ENCODE peak calls at places on chromosomes 13 and 19, in seven cellular contexts. Q is transverse colon, T is stomach, L is GM12891, J is Panc1, R is endothelial cell of umbilical vein, A is HL-60. P is an unnamed sample.
A peak's percentile ranks its signal among the peaks of the same experiment; 100 is the strongest.

GRCh38 chr13:34414616-34415015 is 527.5 kb upstream of the NBEA start:
- DNase-seq in Q (no peak), T (no peak), L (no peak), J (no peak), R (no peak), A (no peak), P (no peak)

GRCh38 chr13:31427151-31427867 is 227.5 kb downstream of the B3GLCT start:
- DNase-seq in Q (no peak), T (no peak), L (no peak), J (no peak), R (peak; percentile 80), A (no peak), P (no peak)

GRCh38 chr19:29118384-29118783 is 94.6 kb downstream of the UQCRFS1 start:
- DNase-seq in Q (no peak), T (no peak), L (no peak), J (no peak), R (no peak), A (no peak), P (no peak)

GRCh38 chr19:940591-941291 is 14.9 kb downstream of the ARID3A start:
- DNase-seq in Q (peak; percentile 86), T (peak; percentile 92), L (no peak), J (no peak), R (peak; percentile 69), A (no peak), P (peak; percentile 54)

GRCh38 chr19:29269641-29270040 is 56.7 kb upstream of the UQCRFS1 start:
- DNase-seq in Q (no peak), T (no peak), L (no peak), J (no peak), R (no peak), A (no peak), P (no peak)

GRCh38 chr13:40101708-40102359 is 446.4 kb downstream of the COG6 start:
- DNase-seq in Q (no peak), T (no peak), L (no peak), J (no peak), R (no peak), A (no peak), P (no peak)

GRCh38 chr13:40818926-40819325 is 29.5 kb downstream of the SLC25A15 start:
- DNase-seq in Q (no peak), T (no peak), L (no peak), J (no peak), R (no peak), A (no peak), P (no peak)

GRCh38 chr19:40612831-40613668 is 11.9 kb downstream of the LTBP4 start:
- DNase-seq in Q (peak; percentile 70), T (peak; percentile 72), L (no peak), J (no peak), R (no peak), A (no peak), P (peak; percentile 37)

GRCh38 chr19:30685601-30686000 is 313.4 kb downstream of the ZNF536 start:
- DNase-seq in Q (no peak), T (no peak), L (no peak), J (no peak), R (no peak), A (no peak), P (no peak)

GRCh38 chr13:110828705-110829104 is 86.2 kb downstream of the ANKRD10 start:
- DNase-seq in Q (no peak), T (no peak), L (no peak), J (no peak), R (no peak), A (no peak), P (no peak)

GRCh38 chr13:100540621-100541020 is 48.0 kb downstream of the GGACT start:
- DNase-seq in Q (no peak), T (no peak), L (no peak), J (no peak), R (no peak), A (no peak), P (no peak)

GRCh38 chr19:35354898-35355297 is 3.4 kb upstream of the FFAR3 start:
- DNase-seq in Q (no peak), T (no peak), L (no peak), J (no peak), R (no peak), A (no peak), P (no peak)

GRCh38 chr13:19888799-19889198 is 25.4 kb upstream of the ZMYM5 start:
- DNase-seq in Q (no peak), T (no peak), L (no peak), J (no peak), R (peak; percentile 22), A (no peak), P (no peak)

GRCh38 chr19:48724796-48725753 is 5.5 kb upstream of the MAMSTR start:
- DNase-seq in Q (peak; percentile 39), T (no peak), L (no peak), J (no peak), R (peak; percentile 100), A (peak; percentile 57), P (no peak)

GRCh38 chr19:964761-965694 is 19.1 kb upstream of the WDR18 start:
- DNase-seq in Q (no peak), T (no peak), L (no peak), J (no peak), R (no peak), A (no peak), P (no peak)

GRCh38 chr13:33494596-33495214 is 209.2 kb upstream of the STARD13 start:
- DNase-seq in Q (no peak), T (no peak), L (no peak), J (no peak), R (peak; percentile 99), A (no peak), P (no peak)

GRCh38 chr13:90640976-90641375 is 706.5 kb upstream of the MIR17HG start:
- DNase-seq in Q (no peak), T (no peak), L (no peak), J (no peak), R (no peak), A (no peak), P (no peak)

GRCh38 chr13:110676057-110676510 is 29.8 kb downstream of the CARS2 start:
- DNase-seq in Q (peak; percentile 63), T (no peak), L (peak; percentile 40), J (no peak), R (no peak), A (no peak), P (no peak)

GRCh38 chr13:106520205-106521004 is 15.1 kb downstream of the EFNB2 start:
- DNase-seq in Q (no peak), T (no peak), L (no peak), J (no peak), R (peak; percentile 55), A (no peak), P (no peak)

DNA sequence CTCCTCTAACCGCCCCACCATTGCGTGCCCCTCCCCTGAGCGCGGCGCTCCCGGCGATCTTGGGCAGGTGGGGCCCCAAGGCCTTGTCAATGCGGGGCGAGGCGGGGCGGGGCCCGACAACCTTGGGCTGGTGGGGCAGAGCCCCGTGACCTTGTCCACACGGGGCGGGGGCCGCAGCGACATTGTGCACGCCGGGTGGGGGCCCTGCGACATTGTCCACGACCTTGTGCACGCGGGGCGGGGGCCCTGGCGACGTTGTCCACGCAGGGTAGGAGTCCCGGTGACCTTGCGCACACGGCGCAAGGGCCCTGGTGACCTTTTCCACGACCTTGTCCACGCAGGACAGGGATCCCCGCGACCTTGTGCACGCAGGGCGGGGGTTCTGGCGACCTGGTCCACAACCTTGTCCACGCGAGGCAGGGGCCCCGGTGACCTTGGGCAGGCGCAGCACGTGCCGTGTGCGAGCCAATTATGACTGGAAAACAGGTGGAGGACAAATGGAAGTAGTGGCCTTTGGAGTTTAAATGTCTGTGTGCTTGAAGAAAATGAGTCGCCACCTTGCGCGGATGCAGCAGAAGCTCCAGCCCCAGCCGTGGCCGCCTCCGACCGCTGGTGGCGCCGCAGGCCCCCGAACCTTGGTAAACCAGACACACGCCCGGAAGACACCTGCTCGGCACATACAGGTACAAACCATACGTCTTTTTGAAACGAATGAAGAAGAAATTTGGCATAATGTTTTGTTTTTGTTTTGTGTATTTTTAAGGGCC is 62.6 kb downstream of the LATS2 start:
- DNase-seq in Q (no peak), T (no peak), L (no peak), J (no peak), R (no peak), A (no peak), P (no peak)
- TF ChIP-seq POLR2AphosphoS5 in Q (no peak), T (no peak), L (no peak), J (no peak), R (no peak), A (no peak), P (no peak)

GRCh38 chr19:13797870-13798269 is 2.6 kb downstream of the ZSWIM4 start:
- DNase-seq in Q (no peak), T (peak; percentile 65), L (no peak), J (no peak), R (no peak), A (no peak), P (peak; percentile 51)
- TF ChIP-seq POLR2AphosphoS5 in Q (no peak), T (no peak), L (no peak), J (no peak), R (no peak), A (no peak), P (peak; percentile 46)

GRCh38 chr19:2548966-2549365 is 73.0 kb downstream of the GADD45B start:
- DNase-seq in Q (no peak), T (no peak), L (no peak), J (no peak), R (no peak), A (no peak), P (no peak)

GRCh38 chr19:2547721-2548120 is 71.8 kb downstream of the GADD45B start:
- DNase-seq in Q (no peak), T (no peak), L (no peak), J (no peak), R (no peak), A (no peak), P (no peak)

GRCh38 chr19:2550431-2551171 is 74.7 kb downstream of the GADD45B start:
- DNase-seq in Q (no peak), T (no peak), L (no peak), J (no peak), R (no peak), A (no peak), P (no peak)

GRCh38 chr19:2551172-2551863 is 75.4 kb downstream of the GADD45B start:
- DNase-seq in Q (no peak), T (no peak), L (no peak), J (no peak), R (no peak), A (no peak), P (no peak)

GRCh38 chr19:2549701-2550191 is 73.8 kb downstream of the GADD45B start:
- DNase-seq in Q (peak; percentile 72), T (peak; percentile 43), L (no peak), J (no peak), R (no peak), A (no peak), P (no peak)
- TF ChIP-seq POLR2AphosphoS5 in Q (peak; percentile 71), T (peak; percentile 23), L (no peak), J (no peak), R (no peak), A (peak; percentile 83), P (no peak)

DNA sequence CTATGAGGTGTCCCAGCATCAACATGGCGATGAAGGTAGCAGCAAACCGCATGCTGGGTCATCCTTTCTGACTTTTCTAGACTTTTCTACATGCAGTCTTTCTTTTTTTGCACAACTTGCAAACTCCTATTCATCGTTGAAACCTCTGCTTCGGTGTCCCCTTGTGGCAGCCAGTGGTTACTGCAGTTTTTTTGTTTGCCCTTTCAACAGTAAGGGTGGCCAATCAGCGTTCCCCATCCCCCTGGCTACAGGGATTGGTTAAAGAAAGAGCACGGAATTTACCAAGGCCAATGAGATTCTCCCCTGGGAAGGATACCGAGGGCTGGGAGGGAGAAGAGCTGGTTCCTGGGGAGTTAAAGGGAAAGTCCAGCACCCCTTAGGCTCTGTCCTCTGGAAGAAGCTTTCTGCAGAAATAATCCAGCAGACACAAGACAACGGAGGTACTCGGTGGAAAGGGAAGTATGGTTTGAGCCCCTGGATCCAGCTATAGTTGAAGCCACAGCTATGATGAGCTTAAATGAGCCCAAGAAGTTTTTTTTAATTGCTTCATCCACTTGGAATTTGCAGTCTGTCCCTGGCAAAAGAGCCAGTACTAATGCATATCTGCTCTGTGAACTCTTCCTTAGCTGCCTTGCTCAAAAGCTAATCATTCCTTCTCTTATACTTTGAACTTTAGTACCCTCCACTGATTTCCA is 5.6 kb upstream of the LSM4 start:
- DNase-seq in Q (peak; percentile 94), T (peak; percentile 94), L (peak; percentile 86), J (peak; percentile 86), R (peak; percentile 97), A (peak; percentile 85), P (peak; percentile 95)
- TF ChIP-seq POLR2AphosphoS5 in Q (peak; percentile 70), T (no peak), L (no peak), J (peak; percentile 30), R (no peak), A (no peak), P (peak; percentile 100)